ENCODE peak calls at places on chromosomes 16 and 17, in nine cellular contexts. T is CD4-positive, alpha-beta T cell; K is left lung; I is GM23338; H is Calu3; N is WERI-Rb-1; U is type B pancreatic cell; S is fibroblast of lung; W is progenitor cell of endocrine pancreas. F is an unnamed sample.

GRCh38 chr16:3099732-3100499 is 822 bp upstream of the ZSCAN10 start:
- DNase-seq in T (peak), I (peak), U (peak), S (peak), W (peak), N (no peak), H (peak), K (peak), F (peak)

GRCh38 chr16:84761448-84762368 is 58.1 kb upstream of the CRISPLD2 start:
- DNase-seq in H (no peak), S (peak), T (no peak), I (no peak), K (no peak), W (no peak), N (no peak), U (no peak), F (no peak)

GRCh38 chr17:1108810-1109605 is 70.8 kb downstream of the ABR start:
- DNase-seq in K (peak), N (peak), W (no peak), H (peak), I (peak), U (no peak), T (peak), S (peak), F (no peak)

GRCh38 chr16:87442581-87442966 is 50.2 kb downstream of the ZCCHC14 start:
- DNase-seq in S (no peak), K (no peak), T (no peak), H (no peak), U (no peak), N (no peak), W (no peak), I (no peak), F (no peak)

GRCh38 chr17:76260669-76261068 is 4.5 kb upstream of the UBALD2 start:
- DNase-seq in U (no peak), S (no peak), T (no peak), N (no peak), I (no peak), W (no peak), H (no peak), K (no peak), F (no peak)

GRCh38 chr17:6823011-6823442 is 8.5 kb downstream of the TEKT1 start:
- DNase-seq in K (no peak), U (no peak), H (no peak), N (no peak), T (no peak), W (no peak), S (peak), I (no peak), F (no peak)

GRCh38 chr17:47288531-47289116 is 35.0 kb downstream of the ITGB3 start:
- DNase-seq in I (no peak), W (no peak), U (no peak), T (no peak), S (peak), K (no peak), H (no peak), N (no peak), F (no peak)

GRCh38 chr16:4123617-4124300 is 7.5 kb upstream of the ADCY9 start:
- DNase-seq in I (no peak), H (no peak), N (peak), K (no peak), S (peak), W (no peak), U (no peak), T (no peak), F (no peak)

GRCh38 chr17:42287305-42288077 is 807 bp upstream of the STAT5A start:
- DNase-seq in U (peak), T (peak), N (peak), K (peak), H (no peak), S (peak), W (no peak), I (peak), F (no peak)

GRCh38 chr17:81574643-81574956 is 22.4 kb upstream of the FAAP100 start:
- DNase-seq in S (no peak), T (no peak), U (no peak), N (no peak), W (no peak), I (no peak), K (no peak), H (no peak), F (no peak)

GRCh38 chr17:64164592-64165285 is 34.8 kb upstream of the ERN1 start:
- DNase-seq in S (no peak), I (no peak), K (no peak), W (no peak), N (no peak), H (no peak), T (no peak), U (no peak), F (no peak)

GRCh38 chr16:82638095-82638798 is 11.5 kb downstream of the CDH13 start:
- DNase-seq in U (no peak), W (no peak), S (peak), I (no peak), N (no peak), K (no peak), H (no peak), T (no peak), F (no peak)

GRCh38 chr16:3472878-3473595 is 22.3 kb downstream of the C16orf90 start:
- DNase-seq in K (no peak), N (no peak), U (no peak), H (no peak), I (no peak), S (peak), W (no peak), T (no peak), F (no peak)

GRCh38 chr16:69812213-69813014 is 50.3 kb downstream of the WWP2 start:
- DNase-seq in U (no peak), H (no peak), S (no peak), W (no peak), T (no peak), N (no peak), I (no peak), K (no peak), F (no peak)

GRCh38 chr17:71460943-71461342 is 659.9 kb upstream of the SOX9 start:
- DNase-seq in N (peak), T (no peak), S (peak), W (no peak), I (peak), H (peak), U (no peak), K (no peak), F (peak)

GRCh38 chr16:4687946-4688673 is 5.3 kb upstream of the NUDT16L1 start:
- DNase-seq in I (no peak), K (no peak), T (no peak), N (no peak), U (no peak), H (no peak), S (no peak), W (no peak), F (no peak)

GRCh38 chr17:65931246-65932149 is 260.4 kb downstream of the CEP112 start:
- DNase-seq in K (no peak), U (no peak), N (no peak), W (no peak), S (no peak), H (no peak), T (no peak), I (no peak), F (no peak)

GRCh38 chr16:53078765-53079484 is 24.1 kb downstream of the CHD9 start:
- DNase-seq in W (no peak), U (no peak), N (no peak), H (no peak), T (no peak), I (no peak), K (no peak), S (peak), F (no peak)

GRCh38 chr17:45895304-45895968 is 1.1 kb downstream of the MAPT start:
- DNase-seq in U (no peak), W (peak), S (peak), K (no peak), H (peak), T (peak), I (peak), N (peak), F (peak)

GRCh38 chr16:83727018-83727417 is 80.8 kb upstream of the HSBP1 start:
- DNase-seq in S (peak), I (no peak), N (no peak), H (no peak), K (no peak), U (no peak), T (no peak), W (no peak), F (no peak)

GRCh38 chr16:51151435-51151950 is 423 bp upstream of the SALL1 start:
- DNase-seq in K (no peak), S (peak), T (no peak), I (peak), H (no peak), N (peak), U (peak), W (peak), F (peak)

GRCh38 chr17:42577140-42577531 is 393 bp downstream of the PSMC3IP start:
- DNase-seq in W (no peak), T (no peak), U (no peak), S (no peak), H (no peak), K (no peak), N (no peak), I (peak), F (no peak)

GRCh38 chr17:76398523-76399174 is 14.2 kb downstream of the SPHK1 start:
- DNase-seq in W (no peak), K (no peak), T (no peak), S (no peak), H (no peak), I (no peak), U (no peak), N (no peak), F (no peak)

GRCh38 chr17:30519707-30520106 is 42.5 kb downstream of the GOSR1 start:
- DNase-seq in W (no peak), T (no peak), K (no peak), I (no peak), S (peak), N (no peak), H (no peak), U (no peak), F (no peak)

GRCh38 chr17:42127414-42127813 is 4.8 kb downstream of the HSPB9 start:
- DNase-seq in N (no peak), U (no peak), H (no peak), T (no peak), W (no peak), S (no peak), K (no peak), I (no peak), F (no peak)

GRCh38 chr16:83200005-83200779 is 573.4 kb downstream of the CDH13 start:
- DNase-seq in S (no peak), W (no peak), H (no peak), U (no peak), T (no peak), K (no peak), N (peak), I (peak), F (no peak)

GRCh38 chr16:2046889-2047329 is 725 bp downstream of the NTHL1 start:
- DNase-seq in K (no peak), T (no peak), I (no peak), N (no peak), W (no peak), S (no peak), H (no peak), U (no peak), F (no peak)

GRCh38 chr17:62162898-62163297 is 97.8 kb upstream of the MED13 start:
- DNase-seq in T (no peak), W (no peak), N (no peak), I (no peak), S (no peak), K (no peak), H (no peak), U (no peak), F (no peak)

GRCh38 chr16:997440-998051 is 16.0 kb downstream of the SOX8 start:
- DNase-seq in U (no peak), S (peak), N (no peak), W (peak), H (peak), K (no peak), T (peak), I (peak), F (no peak)

GRCh38 chr17:77354721-77355455 is 214.1 kb downstream of the SEC14L1 start:
- DNase-seq in T (no peak), H (no peak), K (peak), U (no peak), N (peak), I (no peak), S (peak), W (no peak), F (no peak)

GRCh38 chr17:17168401-17168800 is 37.7 kb downstream of the PLD6 start:
- DNase-seq in N (no peak), S (no peak), K (no peak), U (no peak), I (no peak), W (no peak), T (no peak), H (no peak), F (no peak)

GRCh38 chr16:75048546-75048945 is 49.7 kb downstream of the ZNRF1 start:
- DNase-seq in I (no peak), S (no peak), N (no peak), T (no peak), U (no peak), K (no peak), W (no peak), H (no peak), F (no peak)

GRCh38 chr16:34802848-34803599 is 1343.6 kb downstream of the TP53TG3F start:
- DNase-seq in I (no peak), T (no peak), S (no peak), H (no peak), K (no peak), U (no peak), N (no peak), W (no peak), F (no peak)

GRCh38 chr16:9549487-9549886 is 458.0 kb downstream of the HAPSTR1 start:
- DNase-seq in W (no peak), H (no peak), N (no peak), T (no peak), U (no peak), K (no peak), I (no peak), S (no peak), F (no peak)

GRCh38 chr16:25210758-25211157 is 6.0 kb upstream of the AQP8 start:
- DNase-seq in T (no peak), U (no peak), K (no peak), N (no peak), H (no peak), W (no peak), I (no peak), S (peak), F (no peak)

GRCh38 chr16:54817432-54817831 is 113.2 kb upstream of the IRX5 start:
- DNase-seq in H (peak), S (no peak), K (no peak), T (no peak), I (peak), W (no peak), U (no peak), N (peak), F (no peak)
- TF ChIP-seq CTCF in H (no peak), S (no peak), K (peak), T (no peak), I (peak), W (peak), U (peak), N (peak), F (no peak)

GRCh38 chr16:66549284-66550131 is at the start of gene TK2:
- DNase-seq in S (peak), K (peak), I (peak), H (peak), W (peak), T (peak), U (peak), N (peak), F (peak)
- TF ChIP-seq CTCF in S (no peak), K (no peak), I (peak), H (no peak), W (peak), T (no peak), U (peak), N (peak), F (no peak)

DNA sequence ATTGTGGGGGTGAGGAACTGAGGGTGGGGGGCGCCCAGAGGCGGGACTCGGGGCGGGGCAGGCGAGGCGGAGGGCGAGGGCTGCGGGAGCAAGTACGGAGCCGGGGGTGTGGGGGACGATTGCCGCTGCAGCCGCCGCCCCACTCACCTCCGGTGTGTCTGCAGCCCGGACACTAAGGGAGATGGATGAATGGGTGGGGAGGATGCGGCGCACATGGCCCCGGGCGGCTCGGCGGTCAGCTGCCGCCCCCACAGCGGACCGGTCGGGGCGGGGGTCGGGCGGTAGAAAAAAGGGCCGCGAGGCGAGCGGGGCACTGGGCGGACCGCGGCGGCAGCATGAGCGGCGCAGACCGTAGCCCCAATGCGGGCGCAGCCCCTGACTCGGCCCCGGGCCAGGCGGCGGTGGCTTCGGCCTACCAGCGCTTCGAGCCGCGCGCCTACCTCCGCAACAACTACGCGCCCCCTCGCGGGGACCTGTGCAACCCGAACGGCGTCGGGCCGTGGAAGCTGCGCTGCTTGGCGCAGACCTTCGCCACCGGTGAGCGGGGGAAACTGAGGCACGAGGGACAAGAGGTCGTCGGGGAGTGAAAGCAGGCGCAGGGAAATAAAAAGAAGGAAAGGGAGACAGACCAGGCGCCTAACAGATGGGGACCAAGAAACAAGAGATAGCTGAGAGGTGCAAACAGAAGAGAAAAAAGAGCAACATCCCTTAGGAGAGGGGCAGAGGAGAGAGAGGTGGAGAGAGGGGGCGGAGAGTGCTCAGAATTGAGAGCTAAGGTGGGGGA is at the start of gene PNMT:
- DNase-seq in T (peak), I (peak), N (no peak), H (peak), U (peak), S (peak), K (peak), W (peak), F (peak)
- TF ChIP-seq CTCF in T (peak), I (peak), N (no peak), H (no peak), U (peak), S (peak), K (peak), W (peak), F (peak)

DNA sequence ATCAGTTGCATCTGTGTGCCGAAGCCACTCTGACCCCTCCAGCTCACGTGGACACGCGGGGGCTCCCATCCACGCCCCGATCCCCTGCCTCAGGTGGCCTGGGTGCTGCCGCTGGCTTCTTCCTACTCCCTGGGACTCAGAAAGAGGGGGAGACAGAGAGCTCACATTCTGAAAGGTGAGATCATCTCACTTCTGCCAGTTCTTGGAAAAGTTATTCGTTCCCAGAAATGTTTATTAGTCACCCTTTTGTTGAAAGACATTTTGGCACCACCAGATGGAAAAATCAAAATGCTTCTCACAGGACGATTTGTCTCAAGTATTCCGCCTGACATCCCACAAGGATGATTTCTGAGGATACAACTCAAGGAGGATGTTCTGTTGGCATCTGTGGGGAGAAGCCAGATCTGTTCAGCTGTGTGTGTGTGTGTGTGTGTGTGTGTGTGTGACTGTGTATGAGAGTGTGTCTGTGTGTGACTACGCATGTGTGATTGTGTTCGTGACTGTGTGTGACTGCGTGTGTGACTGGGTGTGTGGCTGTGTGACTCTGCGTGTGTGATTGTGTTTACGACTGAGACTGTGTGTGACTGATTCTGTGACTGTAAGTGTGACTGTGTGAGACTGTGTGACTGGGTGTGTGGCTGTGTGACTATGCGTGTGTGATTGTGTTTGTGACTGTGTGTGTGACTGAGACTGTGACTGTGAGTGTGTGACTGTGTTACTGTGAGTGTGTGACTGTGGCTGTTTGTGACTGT is 207.3 kb downstream of the NTN1 start:
- DNase-seq in H (no peak), I (no peak), T (no peak), U (no peak), S (peak), W (no peak), K (no peak), N (no peak), F (no peak)
- TF ChIP-seq CTCF in H (no peak), I (no peak), T (no peak), U (no peak), S (no peak), W (no peak), K (no peak), N (no peak), F (no peak)

GRCh38 chr17:14048169-14048568 is 21.1 kb upstream of the COX10 start:
- DNase-seq in I (peak), U (no peak), S (no peak), K (no peak), T (no peak), W (no peak), H (peak), N (peak), F (peak)
- TF ChIP-seq CTCF in I (peak), U (peak), S (no peak), K (no peak), T (no peak), W (peak), H (peak), N (peak), F (peak)